ENCODE peak calls at places on chromosome 1, in five cellular contexts. Y is sigmoid colon, K is cardiac muscle cell, L is neuronal stem cell, I is breast epithelium. V is an unnamed sample. For H3K4me1, the result is how much of the 10 kb centered on the place peaks cover.

GRCh38 chr1:210726621-210727020 is 397.9 kb downstream of the HHAT start:
- DNase-seq in K (peak), I (no peak), L (peak), Y (no peak), V (no peak)

GRCh38 chr1:80989455-80989854 is 811.3 kb upstream of the ADGRL2 start:
- DNase-seq in I (no peak), L (no peak), Y (no peak), K (no peak), V (no peak)

GRCh38 chr1:91011726-91012125 is 10.1 kb downstream of the ZNF644 start:
- DNase-seq in L (no peak), Y (no peak), I (no peak), K (no peak), V (no peak)

GRCh38 chr1:35894183-35894582 is 11.2 kb downstream of the AGO1 start:
- DNase-seq in K (no peak), Y (no peak), I (no peak), L (no peak), V (peak)

GRCh38 chr1:118821801-118822200 is 166.3 kb downstream of the TBX15 start:
- DNase-seq in K (no peak), I (no peak), Y (no peak), L (no peak), V (no peak)

GRCh38 chr1:115219937-115220336 is 118.1 kb downstream of the NGF start:
- DNase-seq in L (no peak), K (no peak), I (no peak), Y (peak), V (no peak)

GRCh38 chr1:166605137-166605536 is 234.1 kb upstream of the POGK start:
- DNase-seq in I (no peak), K (no peak), L (no peak), Y (no peak), V (no peak)

GRCh38 chr1:192907545-192908243 is 98.9 kb downstream of the RGS2 start:
- DNase-seq in L (no peak), Y (no peak), K (no peak), I (no peak), V (no peak)

GRCh38 chr1:10737268-10737624 is 59.2 kb downstream of the CASZ1 start:
- DNase-seq in I (no peak), K (peak), L (no peak), Y (no peak), V (no peak)

GRCh38 chr1:87292684-87293493 is 35.8 kb upstream of the LMO4 start:
- DNase-seq in K (peak), Y (no peak), I (no peak), L (peak), V (no peak)

GRCh38 chr1:184854456-184855180 is 100.0 kb upstream of the EDEM3 start:
- DNase-seq in I (no peak), L (no peak), Y (no peak), K (no peak), V (no peak)

GRCh38 chr1:83802450-83803152 is 196.3 kb downstream of the TTLL7 start:
- DNase-seq in K (no peak), I (no peak), L (no peak), Y (no peak), V (no peak)

GRCh38 chr1:44408181-44409018 is 3.3 kb downstream of the RNF220 start:
- DNase-seq in I (no peak), L (peak), K (peak), Y (no peak), V (no peak)

GRCh38 chr1:75132421-75133381 is 1.5 kb upstream of the LHX8 start:
- DNase-seq in I (no peak), L (peak), K (peak), Y (no peak), V (no peak)

GRCh38 chr1:222750651-222751050 is 13.6 kb downstream of the FAM177B start:
- DNase-seq in Y (no peak), K (no peak), I (no peak), L (no peak), V (no peak)

GRCh38 chr1:61157420-61157987 is 75.1 kb downstream of the NFIA start:
- DNase-seq in K (peak), I (no peak), Y (no peak), L (no peak), V (no peak)

GRCh38 chr1:239920214-239920613 is 171.5 kb upstream of the FMN2 start:
- DNase-seq in I (no peak), L (no peak), Y (no peak), K (no peak), V (no peak)

GRCh38 chr1:46362158-46362557 is 21.6 kb downstream of the NSUN4 start:
- DNase-seq in I (no peak), K (no peak), Y (peak), L (no peak), V (no peak)

GRCh38 chr1:933603-933940 is 9.8 kb downstream of the SAMD11 start:
- DNase-seq in L (no peak), K (no peak), I (no peak), Y (no peak), V (no peak)

GRCh38 chr1:211825990-211826389 is 4.6 kb downstream of the LPGAT1 start:
- DNase-seq in Y (no peak), I (no peak), L (no peak), K (no peak), V (no peak)

GRCh38 chr1:248622491-248623106 is 12.3 kb downstream of the OR2T11 start:
- DNase-seq in Y (no peak), K (peak), I (no peak), L (no peak), V (no peak)

GRCh38 chr1:2413495-2414296 is 1.3 kb upstream of the PEX10 start:
- DNase-seq in L (no peak), Y (no peak), I (no peak), K (no peak), V (peak)

GRCh38 chr1:157399343-157399983 is 152.9 kb downstream of the FCRL5 start:
- DNase-seq in I (no peak), K (no peak), L (no peak), Y (no peak), V (no peak)
- H3K27ac ChIP-seq in I (no peak), K (no peak), L (no peak), Y (no peak), V (no peak)

GRCh38 chr1:113804421-113805255 is 7.6 kb downstream of the RSBN1 start:
- DNase-seq in Y (no peak), K (no peak), I (no peak), L (no peak), V (no peak)
- H3K4me1 ChIP-seq in Y (half or more), K (under half), I (under half), L (under half), V (under half)

GRCh38 chr1:16181887-16182719 is 26.2 kb upstream of the EPHA2 start:
- DNase-seq in I (peak), Y (peak), L (no peak), K (peak), V (no peak)
- H3K27ac ChIP-seq in I (peak), Y (peak), L (peak), K (peak), V (peak)

DNA sequence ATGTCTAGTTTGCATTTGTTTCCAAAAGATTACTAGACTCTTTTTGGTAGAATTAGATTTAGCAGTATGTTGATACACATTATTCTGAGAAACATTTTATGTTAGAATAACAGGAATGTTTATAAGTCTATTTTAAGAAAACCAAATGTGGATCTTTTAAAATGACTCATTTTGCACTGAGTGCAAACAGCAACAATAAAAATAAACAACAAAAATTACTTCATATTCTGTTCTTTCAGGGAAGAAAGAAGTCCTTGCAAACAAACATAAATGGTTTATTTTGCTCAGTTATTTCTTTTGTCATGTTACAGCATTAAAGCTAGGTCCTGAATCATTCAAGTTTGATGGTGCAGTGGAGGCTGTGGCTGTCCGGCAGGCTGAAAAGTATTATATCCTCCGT is 106.8 kb upstream of the TENT5C start:
- DNase-seq in Y (no peak), L (no peak), I (no peak), K (no peak), V (no peak)
- H3K4me1 ChIP-seq in Y (under half), L (under half), I (under half), K (under half), V (under half)